ENCODE peak calls at places on chromosome 3, in four cellular contexts. One of them, this sample, is unnamed.
A peak's percentile ranks its signal among the peaks of the same experiment; 100 is the strongest.

GRCh38 chr3:18295171-18295920 is 129.8 kb downstream of the SATB1 start:
- DNase-seq in neural crest cell: no peak
- DNase-seq in EH: peak; percentile 61
- DNase-seq in stimulated activated CD4-positive, alpha-beta T cell treated with anti-CD3 and anti-CD28 coated beads, Interleukin-15, amount 100 ng/mL, for 1 hour: no peak
- DNase-seq in this sample: peak; percentile 65

GRCh38 chr3:13866406-13866965 is 13.4 kb downstream of the WNT7A start:
- DNase-seq in EH: no peak
- DNase-seq in neural crest cell: no peak
- DNase-seq in stimulated activated CD4-positive, alpha-beta T cell treated with anti-CD3 and anti-CD28 coated beads, Interleukin-15, amount 100 ng/mL, for 1 hour: no peak
- DNase-seq in this sample: no peak

GRCh38 chr3:143672396-143673165 is 175.7 kb downstream of the SLC9A9 start:
- DNase-seq in EH: no peak
- DNase-seq in stimulated activated CD4-positive, alpha-beta T cell treated with anti-CD3 and anti-CD28 coated beads, Interleukin-15, amount 100 ng/mL, for 1 hour: no peak
- DNase-seq in neural crest cell: no peak
- DNase-seq in this sample: no peak

GRCh38 chr3:151276038-151277027 is 2.0 kb downstream of the P2RY14 start:
- DNase-seq in EH: no peak
- DNase-seq in stimulated activated CD4-positive, alpha-beta T cell treated with anti-CD3 and anti-CD28 coated beads, Interleukin-15, amount 100 ng/mL, for 1 hour: no peak
- DNase-seq in neural crest cell: no peak
- DNase-seq in this sample: no peak

GRCh38 chr3:177220136-177220974 is 23.1 kb upstream of the TBL1XR1 start:
- DNase-seq in EH: no peak
- DNase-seq in neural crest cell: no peak
- DNase-seq in stimulated activated CD4-positive, alpha-beta T cell treated with anti-CD3 and anti-CD28 coated beads, Interleukin-15, amount 100 ng/mL, for 1 hour: no peak
- DNase-seq in this sample: no peak

GRCh38 chr3:50260027-50260941 is 8.7 kb upstream of the SEMA3B start:
- DNase-seq in neural crest cell: peak; percentile 94
- DNase-seq in stimulated activated CD4-positive, alpha-beta T cell treated with anti-CD3 and anti-CD28 coated beads, Interleukin-15, amount 100 ng/mL, for 1 hour: peak; percentile 80
- DNase-seq in EH: peak; percentile 91
- DNase-seq in this sample: peak; percentile 98

GRCh38 chr3:172437713-172438112 is 10.5 kb downstream of the GHSR start:
- DNase-seq in EH: no peak
- DNase-seq in neural crest cell: no peak
- DNase-seq in stimulated activated CD4-positive, alpha-beta T cell treated with anti-CD3 and anti-CD28 coated beads, Interleukin-15, amount 100 ng/mL, for 1 hour: no peak
- DNase-seq in this sample: no peak

GRCh38 chr3:59486468-59486964 is 436.7 kb upstream of the CFAP20DC start:
- DNase-seq in neural crest cell: no peak
- DNase-seq in stimulated activated CD4-positive, alpha-beta T cell treated with anti-CD3 and anti-CD28 coated beads, Interleukin-15, amount 100 ng/mL, for 1 hour: no peak
- DNase-seq in EH: no peak
- DNase-seq in this sample: no peak

This sample was measured in ecto neural progenitor cell.